ENCODE peak calls at places on chromosomes 7 and 10, in four cellular contexts. J is K562, D is H1, U is HepG2. R is an unnamed sample.

GRCh38 chr10:83572036-83572435 is 567.3 kb upstream of the GHITM start:
- DNase-seq in J (no peak), D (no peak), U (no peak), R (no peak)

GRCh38 chr10:20598590-20598989 is 298.5 kb downstream of the NEBL start:
- DNase-seq in J (no peak), D (peak; percentile 31), U (no peak), R (peak; percentile 43)

GRCh38 chr7:93890041-93890463 is 501 bp downstream of the TFPI2 start:
- DNase-seq in J (no peak), D (peak; percentile 25), U (no peak), R (peak; percentile 79)

GRCh38 chr10:133334495-133335237 is 2.0 kb downstream of the CALY start:
- DNase-seq in J (no peak), D (no peak), U (no peak), R (peak; percentile 61)

GRCh38 chr10:109556399-109556798 is 366.9 kb downstream of the XPNPEP1 start:
- DNase-seq in J (no peak), D (no peak), U (no peak), R (no peak)

GRCh38 chr7:133081119-133081604 is 728 bp downstream of the CHCHD3 start:
- DNase-seq in J (peak; percentile 84), D (no peak), U (peak; percentile 12), R (peak; percentile 15)

GRCh38 chr10:93461124-93461806 is 20.9 kb downstream of the MYOF start:
- DNase-seq in J (no peak), D (no peak), U (no peak), R (no peak)

GRCh38 chr7:46764100-46764941 is 817.6 kb downstream of the TNS3 start:
- DNase-seq in J (no peak), D (no peak), U (no peak), R (peak; percentile 88)

GRCh38 chr7:116089293-116089692 is 58.7 kb upstream of the TFEC start:
- DNase-seq in J (no peak), D (no peak), U (no peak), R (no peak)

GRCh38 chr7:134919240-134919641 is 67.1 kb upstream of the AGBL3 start:
- DNase-seq in J (no peak), D (no peak), U (no peak), R (no peak)

GRCh38 chr10:80662429-80663211 is 124.9 kb downstream of the SH2D4B start:
- DNase-seq in J (peak; percentile 84), D (peak; percentile 75), U (peak; percentile 43), R (peak; percentile 87)

GRCh38 chr7:135224027-135224426 is 9.6 kb upstream of the STRA8 start:
- DNase-seq in J (no peak), D (no peak), U (no peak), R (no peak)

GRCh38 chr7:101728888-101729883 is 88.2 kb upstream of the CUX1 start:
- DNase-seq in J (peak; percentile 79), D (no peak), U (peak; percentile 80), R (peak; percentile 84)

GRCh38 chr10:92688573-92688926 is 1.2 kb upstream of the HHEX start:
- DNase-seq in J (no peak), D (no peak), U (no peak), R (no peak)

GRCh38 chr10:101031796-101032636 is 982 bp downstream of the SFXN3 start:
- DNase-seq in J (no peak), D (no peak), U (peak; percentile 49), R (peak; percentile 54)

GRCh38 chr7:30157217-30157616 is 22.4 kb downstream of the MTURN start:
- DNase-seq in J (no peak), D (no peak), U (no peak), R (no peak)

GRCh38 chr7:31687024-31687423 is at the start of gene PPP1R17:
- DNase-seq in J (peak; percentile 13), D (no peak), U (no peak), R (no peak)

GRCh38 chr7:134905375-134905774 is 80.9 kb upstream of the AGBL3 start:
- DNase-seq in J (no peak), D (no peak), U (no peak), R (no peak)

GRCh38 chr10:5575144-5575481 is 50.4 kb downstream of the CALML3 start:
- DNase-seq in J (no peak), D (no peak), U (no peak), R (no peak)

GRCh38 chr10:110774069-110775021 is 97.4 kb upstream of the PDCD4 start:
- DNase-seq in J (peak; percentile 78), D (no peak), U (peak; percentile 55), R (peak; percentile 52)

GRCh38 chr10:80520661-80521488 is 16.8 kb upstream of the SH2D4B start:
- DNase-seq in J (no peak), D (no peak), U (no peak), R (no peak)

GRCh38 chr10:114879541-114880158 is 58.1 kb downstream of the FHIP2A start:
- DNase-seq in J (peak; percentile 17), D (no peak), U (peak; percentile 17), R (peak; percentile 46)

GRCh38 chr10:112262556-112262955 is 20.6 kb upstream of the TECTB start:
- DNase-seq in J (no peak), D (no peak), U (no peak), R (no peak)

GRCh38 chr10:124896751-124897150 is 45.2 kb upstream of the ZRANB1 start:
- DNase-seq in J (no peak), D (no peak), U (no peak), R (no peak)

GRCh38 chr10:75408911-75409885 is 7.6 kb upstream of the ZNF503 start:
- DNase-seq in J (peak; percentile 95), D (no peak), U (no peak), R (peak; percentile 78)

GRCh38 chr7:124051978-124052377 is 19.1 kb upstream of the TMEM229A start:
- DNase-seq in J (no peak), D (no peak), U (no peak), R (no peak)

GRCh38 chr10:29784175-29784773 is 149.5 kb upstream of the SVIL start:
- DNase-seq in J (no peak), D (peak; percentile 56), U (peak; percentile 29), R (peak; percentile 96)

GRCh38 chr7:5423844-5424688 is 432 bp upstream of the TNRC18 start:
- DNase-seq in J (peak; percentile 97), D (peak; percentile 82), U (peak; percentile 95), R (peak; percentile 98)

GRCh38 chr7:41239596-41239995 is 463.3 kb downstream of the INHBA start:
- DNase-seq in J (no peak), D (no peak), U (no peak), R (no peak)

GRCh38 chr10:103802637-103803353 is 52.6 kb downstream of the SH3PXD2A start:
- DNase-seq in J (no peak), D (no peak), U (no peak), R (no peak)

GRCh38 chr7:22269963-22270362 is 87.0 kb downstream of the RAPGEF5 start:
- DNase-seq in J (no peak), D (no peak), U (peak; percentile 45), R (no peak)

GRCh38 chr7:151310578-151310977 is 31.0 kb upstream of the NUB1 start:
- DNase-seq in J (peak; percentile 45), D (no peak), U (peak; percentile 62), R (peak; percentile 37)

GRCh38 chr7:143485500-143485899 is 7.8 kb downstream of the TAS2R41 start:
- DNase-seq in J (no peak), D (no peak), U (no peak), R (no peak)

GRCh38 chr10:24518981-24519597 is 204.6 kb downstream of the ARHGAP21 start:
- DNase-seq in J (peak; percentile 67), D (no peak), U (peak; percentile 53), R (peak; percentile 67)

GRCh38 chr10:60417898-60418297 is 28.2 kb upstream of the ANK3 start:
- DNase-seq in J (no peak), D (no peak), U (no peak), R (no peak)

GRCh38 chr7:155584763-155585531 is 38.6 kb upstream of the CNPY1 start:
- DNase-seq in J (no peak), D (no peak), U (no peak), R (no peak)
- TF ChIP-seq PHF8 in J (no peak), D (no peak), U (no peak), R (no peak)

GRCh38 chr10:22607261-22607660 is 107.1 kb downstream of the PIP4K2A start:
- DNase-seq in J (no peak), D (no peak), U (no peak), R (no peak)
- TF ChIP-seq PHF8 in J (no peak), D (no peak), U (no peak), R (no peak)

DNA sequence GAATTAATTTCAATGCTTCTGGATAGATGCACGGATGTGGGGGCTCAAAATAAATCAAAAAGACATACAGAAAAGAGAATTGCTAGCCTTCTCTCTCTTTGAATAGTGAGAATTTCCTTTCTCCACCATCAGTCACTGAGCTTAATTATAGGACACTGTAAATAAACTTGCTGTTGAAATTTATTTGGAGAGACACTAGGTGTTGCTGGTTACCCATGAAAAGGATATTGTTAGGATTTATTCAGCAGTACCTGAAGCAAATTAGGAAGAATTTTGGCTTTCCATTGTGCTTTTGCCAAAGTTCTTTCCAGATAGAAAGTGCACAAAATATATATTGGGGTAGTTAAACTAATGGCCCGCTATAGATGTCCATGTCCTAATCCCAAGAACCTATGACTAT is 27.6 kb downstream of the GCC1 start:
- DNase-seq in J (no peak), D (no peak), U (no peak), R (no peak)
- TF ChIP-seq PHF8 in J (no peak), D (no peak), U (no peak), R (no peak)

GRCh38 chr10:131979821-131980270 is 1.9 kb downstream of the BNIP3 start:
- DNase-seq in J (peak; percentile 26), D (no peak), U (peak; percentile 51), R (no peak)
- TF ChIP-seq PHF8 in J (no peak), D (no peak), U (peak; percentile 33), R (no peak)